ENCODE peak calls at places on chromosomes 6 and 20, in six cellular contexts. F is CD8-positive, alpha-beta T cell; W is GM23248; X is psoas muscle; I is heart left ventricle; T is left ventricle myocardium inferior. R is an unnamed sample.
A peak's percentile ranks its signal among the peaks of the same experiment; 100 is the strongest.

GRCh38 chr20:32920530-32921298 is 62.0 kb downstream of the EFCAB8 start:
- DNase-seq in F (no peak), W (no peak), X (no peak), I (no peak), T (no peak), R (no peak)

GRCh38 chr6:44593539-44593944 is 206.0 kb downstream of the CDC5L start:
- DNase-seq in F (peak; percentile 47), W (peak; percentile 74), X (no peak), I (peak; percentile 18), T (no peak), R (no peak)

GRCh38 chr20:23244916-23245552 is 105.6 kb upstream of the NXT1 start:
- DNase-seq in F (no peak), W (no peak), X (no peak), I (no peak), T (no peak), R (no peak)

GRCh38 chr20:32638848-32639247 is 34.9 kb downstream of the C20orf203 start:
- DNase-seq in F (no peak), W (peak; percentile 31), X (no peak), I (peak; percentile 39), T (peak; percentile 27), R (peak; percentile 53)

GRCh38 chr20:63082308-63082938 is 75.7 kb upstream of the BHLHE23 start:
- DNase-seq in F (no peak), W (peak; percentile 66), X (peak; percentile 56), I (peak; percentile 40), T (peak; percentile 38), R (no peak)

GRCh38 chr6:112562348-112563220 is 215.5 kb downstream of the RFPL4B start:
- DNase-seq in F (no peak), W (peak; percentile 26), X (no peak), I (no peak), T (no peak), R (peak; percentile 32)

GRCh38 chr6:107624541-107624940 is 134.6 kb downstream of the SOBP start:
- DNase-seq in F (no peak), W (peak; percentile 60), X (no peak), I (no peak), T (no peak), R (no peak)

GRCh38 chr6:139473239-139473701 is 98.8 kb upstream of the CITED2 start:
- DNase-seq in F (no peak), W (peak; percentile 53), X (no peak), I (no peak), T (no peak), R (peak; percentile 55)

GRCh38 chr6:63689421-63689820 is 53.8 kb downstream of the PHF3 start:
- DNase-seq in F (no peak), W (peak; percentile 7), X (no peak), I (no peak), T (no peak), R (no peak)

GRCh38 chr6:90219168-90219985 is 77.3 kb downstream of the BACH2 start:
- DNase-seq in F (no peak), W (peak; percentile 78), X (peak; percentile 57), I (peak; percentile 56), T (no peak), R (peak; percentile 51)

GRCh38 chr20:25280574-25281535 is 33.0 kb downstream of the PYGB start:
- DNase-seq in F (no peak), W (no peak), X (peak; percentile 49), I (peak; percentile 5), T (peak; percentile 13), R (peak; percentile 13)

GRCh38 chr20:347640-348484 is 951 bp downstream of the NRSN2 start:
- DNase-seq in F (peak; percentile 21), W (peak; percentile 97), X (peak; percentile 91), I (peak; percentile 93), T (peak; percentile 93), R (peak; percentile 96)

GRCh38 chr6:34546551-34547321 is 9.4 kb downstream of the SPDEF start:
- DNase-seq in F (no peak), W (peak; percentile 23), X (no peak), I (peak; percentile 43), T (peak; percentile 54), R (peak; percentile 70)

GRCh38 chr6:34146801-34147592 is 1.1 kb upstream of the GRM4 start:
- DNase-seq in F (no peak), W (peak; percentile 73), X (no peak), I (no peak), T (no peak), R (no peak)

GRCh38 chr6:25138697-25139051 is 140.5 kb upstream of the CARMIL1 start:
- DNase-seq in F (no peak), W (peak; percentile 79), X (no peak), I (no peak), T (no peak), R (no peak)

DNA sequence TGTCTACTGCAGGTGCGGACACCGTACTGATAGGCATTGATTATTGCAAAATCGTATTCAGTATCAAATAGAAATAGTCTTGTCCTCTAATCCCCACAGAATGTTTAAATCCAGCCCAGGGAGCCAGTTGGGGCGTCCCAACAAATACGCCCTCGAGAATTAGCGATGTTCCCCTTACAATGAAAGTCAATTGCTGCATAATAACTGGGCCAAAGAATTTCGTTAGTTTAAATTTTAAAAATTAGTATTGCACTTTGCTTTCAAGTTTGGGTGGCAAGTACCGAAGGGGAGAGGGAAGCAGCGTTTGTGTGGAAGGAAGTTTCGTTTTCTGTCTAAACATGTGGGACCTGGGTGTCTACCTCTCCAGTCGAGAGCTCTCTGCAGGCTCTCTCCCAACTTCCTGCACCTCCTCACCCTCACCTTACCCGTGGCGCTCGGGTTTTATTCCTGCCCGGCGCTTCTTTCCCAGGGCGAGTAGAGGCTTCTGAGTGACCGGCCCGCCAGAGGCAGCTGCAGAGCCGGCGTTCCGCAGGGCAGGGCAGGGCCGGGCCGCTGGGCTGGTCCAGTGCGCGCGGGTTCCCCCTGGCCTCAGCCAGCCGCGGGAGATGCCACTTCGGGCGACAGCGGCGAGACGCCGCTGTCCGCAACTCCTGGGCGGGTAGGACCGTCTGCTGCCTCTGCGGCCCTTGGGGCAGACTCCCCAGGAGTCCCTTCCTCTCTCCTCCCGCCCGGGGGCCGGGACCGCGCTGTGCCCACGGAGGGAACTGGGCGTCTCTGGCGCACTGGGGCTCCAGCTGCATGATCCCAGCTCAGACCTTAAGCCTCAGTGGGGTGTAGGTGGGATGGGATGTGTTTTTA is 862 bp upstream of the TFAP2C start:
- DNase-seq in F (no peak), W (peak; percentile 66), X (no peak), I (no peak), T (no peak), R (no peak)
- H3K4me1 ChIP-seq in F (peaks cover 5% of the 10 kb centered on the region), W (peaks cover 14% of the 10 kb centered on the region), X (peaks cover 6% of the 10 kb centered on the region), I (peaks cover 32% of the 10 kb centered on the region), T (peaks cover 64% of the 10 kb centered on the region), R (peaks cover 7% of the 10 kb centered on the region)

DNA sequence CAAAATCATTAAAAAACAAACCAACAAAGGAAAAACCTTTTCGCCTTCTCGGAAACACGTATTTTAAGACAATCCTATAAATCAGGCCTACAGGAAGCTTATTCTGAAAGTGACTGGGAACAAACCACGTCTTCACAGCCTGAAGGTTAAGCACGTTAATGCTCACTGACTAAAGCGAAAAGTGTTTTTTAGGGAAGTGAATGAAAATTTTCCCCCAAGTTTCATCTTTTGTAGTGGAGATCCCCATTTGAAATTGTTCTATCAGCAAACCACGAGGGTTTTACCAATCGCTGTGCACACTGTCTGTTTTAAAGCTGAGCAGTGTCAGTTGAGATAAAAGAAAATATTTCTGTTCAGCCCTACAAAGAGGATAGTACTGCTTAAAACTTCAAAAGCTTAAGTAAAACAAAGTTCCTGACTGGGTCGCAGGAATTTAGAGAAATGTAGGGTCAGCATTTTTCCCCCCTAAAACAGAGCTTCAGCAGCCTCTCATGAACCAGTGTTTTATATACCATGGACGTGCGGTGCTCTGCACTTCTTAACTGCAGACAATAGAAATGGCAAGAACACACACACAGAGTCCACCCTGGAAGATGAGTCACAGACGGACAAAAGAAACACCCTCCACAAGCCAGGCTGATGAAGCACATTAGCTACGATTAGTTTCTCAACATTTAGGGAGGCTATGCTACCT is 34.9 kb downstream of the SLC22A23 start:
- DNase-seq in F (no peak), W (peak; percentile 94), X (no peak), I (no peak), T (no peak), R (no peak)
- H3K4me1 ChIP-seq in F (no peaks in the 10 kb centered on the region), W (peaks cover 56% of the 10 kb centered on the region), X (peaks cover 42% of the 10 kb centered on the region), I (peaks cover 6% of the 10 kb centered on the region), T (peaks cover 7% of the 10 kb centered on the region), R (no peaks in the 10 kb centered on the region)

DNA sequence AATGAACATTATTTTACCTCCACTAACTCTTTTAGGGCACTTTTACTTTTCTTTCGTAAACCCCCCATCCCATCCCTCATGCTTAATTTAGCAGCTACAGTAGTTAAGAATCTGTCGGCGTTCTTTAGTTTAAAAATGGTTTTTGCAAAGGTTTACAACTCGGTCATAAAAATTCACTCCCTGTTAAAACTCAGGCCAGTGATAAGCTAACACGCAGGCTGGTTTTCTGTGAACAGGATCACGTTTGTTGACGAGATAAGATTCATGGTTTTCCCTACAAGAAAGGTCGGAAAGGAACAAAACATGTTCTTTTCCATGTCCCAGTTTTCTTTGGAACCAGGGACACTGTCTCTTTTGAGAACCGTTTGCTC is 101.1 kb downstream of the TOX2 start:
- DNase-seq in F (no peak), W (no peak), X (no peak), I (no peak), T (no peak), R (no peak)
- H3K4me1 ChIP-seq in F (peaks cover 38% of the 10 kb centered on the region), W (peaks cover 11% of the 10 kb centered on the region), X (no peaks in the 10 kb centered on the region), I (no peaks in the 10 kb centered on the region), T (peaks cover 20% of the 10 kb centered on the region), R (peaks cover 3% of the 10 kb centered on the region)

GRCh38 chr6:15249371-15250019 is 3.6 kb downstream of the JARID2 start:
- DNase-seq in F (no peak), W (peak; percentile 44), X (no peak), I (no peak), T (no peak), R (no peak)
- H3K4me1 ChIP-seq in F (peaks cover 37% of the 10 kb centered on the region), W (peaks cover 13% of the 10 kb centered on the region), X (peaks cover 22% of the 10 kb centered on the region), I (peaks cover 19% of the 10 kb centered on the region), T (peaks cover 88% of the 10 kb centered on the region), R (no peaks in the 10 kb centered on the region)

GRCh38 chr6:116666869-116667268 is 1.7 kb downstream of the ZUP1 start:
- DNase-seq in F (no peak), W (no peak), X (no peak), I (no peak), T (no peak), R (no peak)

GRCh38 chr6:116665464-116665863 is 3.1 kb downstream of the ZUP1 start:
- DNase-seq in F (no peak), W (no peak), X (no peak), I (no peak), T (no peak), R (no peak)

GRCh38 chr6:116667620-116668019 is 946 bp downstream of the ZUP1 start:
- DNase-seq in F (no peak), W (peak; percentile 17), X (no peak), I (no peak), T (no peak), R (no peak)

GRCh38 chr6:116663308-116663707 is 5.3 kb downstream of the ZUP1 start:
- DNase-seq in F (no peak), W (no peak), X (no peak), I (no peak), T (no peak), R (no peak)

GRCh38 chr6:116662186-116662585 is 6.4 kb downstream of the ZUP1 start:
- DNase-seq in F (no peak), W (no peak), X (no peak), I (no peak), T (no peak), R (no peak)
- H3K4me1 ChIP-seq in F (peaks cover 22% of the 10 kb centered on the region), W (peaks cover 23% of the 10 kb centered on the region), X (peaks cover 11% of the 10 kb centered on the region), I (peaks cover 14% of the 10 kb centered on the region), T (peaks cover 38% of the 10 kb centered on the region), R (no peaks in the 10 kb centered on the region)

GRCh38 chr6:27136077-27136644 is 111.3 kb upstream of the PRSS16 start:
- DNase-seq in F (no peak), W (no peak), X (no peak), I (no peak), T (no peak), R (no peak)
- H3K4me1 ChIP-seq in F (peaks cover 30% of the 10 kb centered on the region), W (peaks cover 5% of the 10 kb centered on the region), X (no peaks in the 10 kb centered on the region), I (peaks cover 17% of the 10 kb centered on the region), T (peaks cover 46% of the 10 kb centered on the region), R (peaks cover 6% of the 10 kb centered on the region)

R was measured in ovary.